ENCODE peak calls at places on chromosomes 13 and 19, in eight cellular contexts. C, E, A, R, I, W, J and L are unnamed samples.
A peak's percentile ranks its signal among the peaks of the same experiment; 100 is the strongest.

GRCh38 chr13:99585609-99586008 is 84.3 kb downstream of the TM9SF2 start:
- DNase-seq in R (no peak), A (no peak), I (no peak), W (no peak), C (no peak), E (no peak), J (no peak), L (peak; percentile 49)

GRCh38 chr19:7859766-7860165 is 14.4 kb downstream of the PRR36 start:
- DNase-seq in E (no peak), R (no peak), J (no peak), I (no peak), W (no peak), A (no peak), C (no peak), L (no peak)

GRCh38 chr13:60165391-60166099 is 1.8 kb upstream of the DIAPH3 start:
- DNase-seq in W (no peak), C (no peak), I (no peak), J (peak; percentile 24), E (no peak), A (no peak), R (no peak), L (peak; percentile 74)

GRCh38 chr13:109673477-109673876 is 112.9 kb downstream of the IRS2 start:
- DNase-seq in W (no peak), R (no peak), A (no peak), C (no peak), J (no peak), I (no peak), E (no peak), L (no peak)

GRCh38 chr19:16677060-16677459 is 16.1 kb downstream of the TMEM38A start:
- DNase-seq in R (no peak), I (no peak), E (no peak), W (no peak), J (no peak), A (no peak), C (no peak), L (no peak)

GRCh38 chr19:33558846-33559245 is 37.3 kb upstream of the PEPD start:
- DNase-seq in E (no peak), A (no peak), I (no peak), J (no peak), R (no peak), C (no peak), W (no peak), L (no peak)

GRCh38 chr13:38866649-38867048 is 124.0 kb downstream of the STOML3 start:
- DNase-seq in J (no peak), I (no peak), C (no peak), A (no peak), E (no peak), R (no peak), W (no peak), L (no peak)

GRCh38 chr13:57557979-57558529 is 73.5 kb upstream of the PCDH17 start:
- DNase-seq in I (no peak), C (no peak), A (no peak), R (no peak), J (no peak), W (no peak), E (no peak), L (peak; percentile 9)

GRCh38 chr19:49417090-49417489 is 6.2 kb downstream of the PTH2 start:
- DNase-seq in J (no peak), W (no peak), R (no peak), A (no peak), E (no peak), C (no peak), I (no peak), L (no peak)

GRCh38 chr13:109816979-109817275 is 30.5 kb upstream of the IRS2 start:
- DNase-seq in R (no peak), A (no peak), E (no peak), I (no peak), C (no peak), W (no peak), J (no peak), L (no peak)

GRCh38 chr13:75635621-75636338 is at the start of gene LMO7:
- DNase-seq in A (peak; percentile 31), I (no peak), W (peak; percentile 61), R (peak; percentile 64), E (peak; percentile 12), J (no peak), C (peak; percentile 43), L (peak; percentile 56)

GRCh38 chr19:37763488-37763887 is 15.9 kb downstream of the ZNF573 start:
- DNase-seq in I (no peak), R (no peak), C (no peak), E (no peak), A (no peak), W (no peak), J (no peak), L (peak; percentile 78)

GRCh38 chr13:23146811-23147245 is 34.0 kb upstream of the SGCG start:
- DNase-seq in W (no peak), R (no peak), I (no peak), C (no peak), E (no peak), J (no peak), A (no peak), L (no peak)

GRCh38 chr13:26300140-26300539 is 46.2 kb downstream of the CDK8 start:
- DNase-seq in R (no peak), A (no peak), E (no peak), J (peak; percentile 25), C (no peak), I (no peak), W (no peak), L (peak; percentile 73)

GRCh38 chr13:112615391-112615790 is 27.4 kb upstream of the TUBGCP3 start:
- DNase-seq in R (no peak), W (no peak), E (no peak), C (no peak), J (no peak), A (no peak), I (no peak), L (no peak)

GRCh38 chr13:112617754-112618375 is 29.9 kb upstream of the TUBGCP3 start:
- DNase-seq in J (no peak), A (no peak), E (no peak), W (no peak), I (no peak), R (no peak), C (no peak), L (no peak)

GRCh38 chr13:112614835-112615234 is 26.9 kb upstream of the TUBGCP3 start:
- DNase-seq in C (no peak), W (no peak), E (no peak), I (no peak), J (no peak), R (no peak), A (no peak), L (no peak)

GRCh38 chr13:112618501-112618900 is 30.5 kb upstream of the TUBGCP3 start:
- DNase-seq in J (no peak), C (no peak), I (no peak), A (no peak), R (no peak), E (no peak), W (no peak), L (no peak)

GRCh38 chr13:112616586-112617381 is 28.8 kb upstream of the TUBGCP3 start:
- DNase-seq in E (peak; percentile 55), J (no peak), W (no peak), A (peak; percentile 28), I (no peak), C (peak; percentile 35), R (no peak), L (peak; percentile 61)
- TF ChIP-seq CTCF in E (peak; percentile 66), J (peak; percentile 69), W (peak; percentile 66), A (peak; percentile 67), I (peak; percentile 45), C (peak; percentile 71), R (peak; percentile 66), L (peak; percentile 66)

GRCh38 chr13:21837288-21837687 is 166.4 kb downstream of the FGF9 start:
- DNase-seq in E (no peak), J (no peak), R (no peak), I (no peak), A (no peak), W (no peak), C (no peak), L (no peak)

GRCh38 chr13:21833921-21834320 is 163.0 kb downstream of the FGF9 start:
- DNase-seq in A (no peak), C (no peak), E (no peak), R (no peak), W (no peak), I (no peak), J (no peak), L (no peak)

GRCh38 chr13:21834511-21834910 is 163.6 kb downstream of the FGF9 start:
- DNase-seq in C (no peak), W (no peak), R (no peak), J (no peak), E (no peak), I (no peak), A (no peak), L (no peak)

GRCh38 chr13:21837841-21838551 is 167.1 kb downstream of the FGF9 start:
- DNase-seq in E (no peak), A (no peak), J (no peak), R (no peak), W (no peak), I (no peak), C (no peak), L (no peak)
- TF ChIP-seq CTCF in E (no peak), A (no peak), J (no peak), R (no peak), W (no peak), I (no peak), C (no peak), L (no peak)

GRCh38 chr19:10551698-10552301 is 8.1 kb downstream of the ATG4D start:
- DNase-seq in C (no peak), I (no peak), R (no peak), W (no peak), A (no peak), J (peak; percentile 16), E (peak; percentile 56), L (peak; percentile 58)
- TF ChIP-seq CTCF in C (no peak), I (no peak), R (no peak), W (peak; percentile 11), A (no peak), J (peak; percentile 19), E (no peak), L (peak; percentile 30)

GRCh38 chr19:47434088-47434487 is 14.8 kb upstream of the MEIS3 start:
- DNase-seq in J (no peak), C (no peak), A (no peak), R (peak; percentile 24), I (no peak), W (no peak), E (no peak), L (no peak)

GRCh38 chr19:47430041-47430802 is 10.9 kb upstream of the MEIS3 start:
- DNase-seq in I (no peak), J (no peak), W (no peak), A (no peak), R (peak; percentile 71), C (peak; percentile 70), E (peak; percentile 38), L (peak; percentile 62)

GRCh38 chr19:47432091-47432490 is 12.8 kb upstream of the MEIS3 start:
- DNase-seq in R (no peak), E (no peak), A (no peak), J (no peak), W (no peak), C (no peak), I (no peak), L (no peak)

GRCh38 chr19:47433121-47433520 is 13.8 kb upstream of the MEIS3 start:
- DNase-seq in R (no peak), E (no peak), I (no peak), W (no peak), J (no peak), C (no peak), A (no peak), L (peak; percentile 55)

DNA sequence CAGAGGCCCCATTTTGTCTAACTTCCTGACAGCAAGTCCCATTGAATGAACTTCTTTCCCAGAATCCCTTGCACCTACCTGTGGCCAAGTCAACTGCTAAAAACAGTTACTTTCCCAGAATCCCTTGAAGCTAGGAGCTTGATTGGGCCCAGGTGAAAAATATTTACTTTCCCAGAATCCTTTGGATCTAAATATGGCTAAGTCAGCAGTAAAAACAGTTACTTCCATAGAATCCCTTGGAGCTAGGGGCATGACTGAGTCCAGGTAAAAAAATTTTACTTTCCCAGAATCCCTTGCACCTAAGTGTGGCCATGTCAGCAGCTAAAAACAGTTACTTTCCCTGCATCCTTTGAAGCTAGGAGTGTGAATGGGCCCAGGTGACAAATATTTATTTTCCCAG is 13.2 kb upstream of the MEIS3 start:
- DNase-seq in R (no peak), W (no peak), A (no peak), C (no peak), E (no peak), I (no peak), J (no peak), L (no peak)
- TF ChIP-seq CTCF in R (no peak), W (no peak), A (no peak), C (no peak), E (no peak), I (no peak), J (no peak), L (no peak)